ENCODE peak calls at places on chromosomes 1 and 21, in four cellular contexts. One of them, this sample, is unnamed.

GRCh38 chr1:180053594-180054567 is 99.3 kb downstream of the CEP350 start:
- DNase-seq in RCC 7860: no peak
- DNase-seq in GM12865: no peak
- DNase-seq in stimulated activated CD4-positive, alpha-beta T cell treated with anti-CD3 and anti-CD28 coated beads, TNF-alpha, amount 100 ng/mL, for 4 hours: no peak
- DNase-seq in this sample: no peak

GRCh38 chr1:15413563-15414449 is 4.1 kb downstream of the EFHD2 start:
- DNase-seq in RCC 7860: no peak
- DNase-seq in GM12865: no peak
- DNase-seq in stimulated activated CD4-positive, alpha-beta T cell treated with anti-CD3 and anti-CD28 coated beads, TNF-alpha, amount 100 ng/mL, for 4 hours: no peak
- DNase-seq in this sample: no peak

GRCh38 chr1:191889623-191890003 is 268.6 kb upstream of the RGS18 start:
- DNase-seq in GM12865: no peak
- DNase-seq in stimulated activated CD4-positive, alpha-beta T cell treated with anti-CD3 and anti-CD28 coated beads, TNF-alpha, amount 100 ng/mL, for 4 hours: no peak
- DNase-seq in RCC 7860: no peak
- DNase-seq in this sample: no peak

GRCh38 chr1:221991221-221991620 is 249.3 kb upstream of the DUSP10 start:
- DNase-seq in GM12865: no peak
- DNase-seq in RCC 7860: peak
- DNase-seq in stimulated activated CD4-positive, alpha-beta T cell treated with anti-CD3 and anti-CD28 coated beads, TNF-alpha, amount 100 ng/mL, for 4 hours: no peak
- DNase-seq in this sample: no peak

GRCh38 chr21:45873418-45873817 is 108.2 kb upstream of the COL6A1 start:
- DNase-seq in GM12865: no peak
- DNase-seq in RCC 7860: no peak
- DNase-seq in stimulated activated CD4-positive, alpha-beta T cell treated with anti-CD3 and anti-CD28 coated beads, TNF-alpha, amount 100 ng/mL, for 4 hours: no peak
- DNase-seq in this sample: no peak

GRCh38 chr1:150621497-150622113 is 7.8 kb downstream of the ENSA start:
- DNase-seq in stimulated activated CD4-positive, alpha-beta T cell treated with anti-CD3 and anti-CD28 coated beads, TNF-alpha, amount 100 ng/mL, for 4 hours: peak
- DNase-seq in GM12865: peak
- DNase-seq in RCC 7860: peak
- DNase-seq in this sample: no peak

GRCh38 chr1:36133484-36133883 is 8.5 kb upstream of the COL8A2 start:
- DNase-seq in stimulated activated CD4-positive, alpha-beta T cell treated with anti-CD3 and anti-CD28 coated beads, TNF-alpha, amount 100 ng/mL, for 4 hours: no peak
- DNase-seq in RCC 7860: peak
- DNase-seq in GM12865: no peak
- DNase-seq in this sample: no peak

GRCh38 chr1:10319750-10320149 is 79.1 kb upstream of the PGD start:
- DNase-seq in stimulated activated CD4-positive, alpha-beta T cell treated with anti-CD3 and anti-CD28 coated beads, TNF-alpha, amount 100 ng/mL, for 4 hours: no peak
- DNase-seq in RCC 7860: no peak
- DNase-seq in GM12865: no peak
- DNase-seq in this sample: no peak

GRCh38 chr1:167454304-167454928 is 63.9 kb downstream of the CD247 start:
- DNase-seq in GM12865: no peak
- DNase-seq in stimulated activated CD4-positive, alpha-beta T cell treated with anti-CD3 and anti-CD28 coated beads, TNF-alpha, amount 100 ng/mL, for 4 hours: no peak
- DNase-seq in RCC 7860: no peak
- DNase-seq in this sample: no peak

GRCh38 chr21:34890724-34891609 is 158.1 kb downstream of the RUNX1 start:
- DNase-seq in RCC 7860: no peak
- DNase-seq in GM12865: no peak
- DNase-seq in stimulated activated CD4-positive, alpha-beta T cell treated with anti-CD3 and anti-CD28 coated beads, TNF-alpha, amount 100 ng/mL, for 4 hours: peak
- DNase-seq in this sample: no peak

GRCh38 chr1:156896490-156897033 is 3.0 kb downstream of the PEAR1 start:
- DNase-seq in GM12865: no peak
- DNase-seq in RCC 7860: peak
- DNase-seq in stimulated activated CD4-positive, alpha-beta T cell treated with anti-CD3 and anti-CD28 coated beads, TNF-alpha, amount 100 ng/mL, for 4 hours: no peak
- DNase-seq in this sample: peak

GRCh38 chr21:17828223-17828622 is 9.1 kb upstream of the C21orf91 start:
- DNase-seq in RCC 7860: no peak
- DNase-seq in GM12865: no peak
- DNase-seq in stimulated activated CD4-positive, alpha-beta T cell treated with anti-CD3 and anti-CD28 coated beads, TNF-alpha, amount 100 ng/mL, for 4 hours: no peak
- DNase-seq in this sample: no peak

GRCh38 chr1:147480565-147480935 is 60.8 kb upstream of the BCL9 start:
- DNase-seq in stimulated activated CD4-positive, alpha-beta T cell treated with anti-CD3 and anti-CD28 coated beads, TNF-alpha, amount 100 ng/mL, for 4 hours: no peak
- DNase-seq in RCC 7860: no peak
- DNase-seq in GM12865: no peak
- DNase-seq in this sample: no peak

This sample was measured in HCT116.